ENCODE peak calls at places on chromosomes 6 and 20, in ten cellular contexts. One of them, this sample, is unnamed.

GRCh38 chr6:135258970-135259369 is 77.9 kb downstream of the MYB start:
- DNase-seq in CD8-positive, alpha-beta T cell: no peak
- DNase-seq in fibroblast of mammary gland: no peak
- DNase-seq in T-cell: no peak
- DNase-seq in AG08395: no peak
- DNase-seq in T1000: no peak
- DNase-seq in GM19239: no peak
- DNase-seq in stimulated activated CD4-positive, alpha-beta T cell treated with anti-CD3 and anti-CD28 coated beads, Interleukin-4, amount 100 ng/mL, for 48 hours: no peak
- DNase-seq in COR-L47: no peak
- DNase-seq in H54: no peak
- DNase-seq in this sample: no peak

GRCh38 chr6:81484251-81484650 is 268.2 kb downstream of the TENT5A start:
- DNase-seq in CD8-positive, alpha-beta T cell: no peak
- DNase-seq in fibroblast of mammary gland: no peak
- DNase-seq in T-cell: no peak
- DNase-seq in AG08395: no peak
- DNase-seq in T1000: no peak
- DNase-seq in GM19239: no peak
- DNase-seq in stimulated activated CD4-positive, alpha-beta T cell treated with anti-CD3 and anti-CD28 coated beads, Interleukin-4, amount 100 ng/mL, for 48 hours: no peak
- DNase-seq in COR-L47: no peak
- DNase-seq in H54: no peak
- DNase-seq in this sample: no peak

GRCh38 chr6:4130357-4130987 is 4.9 kb downstream of the ECI2 start:
- DNase-seq in CD8-positive, alpha-beta T cell: no peak
- DNase-seq in fibroblast of mammary gland: no peak
- DNase-seq in T-cell: no peak
- DNase-seq in AG08395: no peak
- DNase-seq in T1000: no peak
- DNase-seq in GM19239: no peak
- DNase-seq in stimulated activated CD4-positive, alpha-beta T cell treated with anti-CD3 and anti-CD28 coated beads, Interleukin-4, amount 100 ng/mL, for 48 hours: no peak
- DNase-seq in COR-L47: no peak
- DNase-seq in H54: no peak
- DNase-seq in this sample: no peak

GRCh38 chr20:50747275-50747674 is 15.9 kb downstream of the PARD6B start:
- DNase-seq in CD8-positive, alpha-beta T cell: no peak
- DNase-seq in fibroblast of mammary gland: no peak
- DNase-seq in T-cell: no peak
- DNase-seq in AG08395: no peak
- DNase-seq in T1000: no peak
- DNase-seq in GM19239: no peak
- DNase-seq in stimulated activated CD4-positive, alpha-beta T cell treated with anti-CD3 and anti-CD28 coated beads, Interleukin-4, amount 100 ng/mL, for 48 hours: no peak
- DNase-seq in COR-L47: no peak
- DNase-seq in H54: no peak
- DNase-seq in this sample: no peak

GRCh38 chr6:135083992-135084915 is 29.6 kb upstream of the HBS1L start:
- DNase-seq in CD8-positive, alpha-beta T cell: no peak
- DNase-seq in fibroblast of mammary gland: no peak
- DNase-seq in T-cell: no peak
- DNase-seq in AG08395: no peak
- DNase-seq in T1000: no peak
- DNase-seq in GM19239: no peak
- DNase-seq in stimulated activated CD4-positive, alpha-beta T cell treated with anti-CD3 and anti-CD28 coated beads, Interleukin-4, amount 100 ng/mL, for 48 hours: no peak
- DNase-seq in COR-L47: no peak
- DNase-seq in H54: no peak
- DNase-seq in this sample: no peak

GRCh38 chr6:132365319-132365907 is 35.9 kb downstream of the MOXD1 start:
- DNase-seq in CD8-positive, alpha-beta T cell: no peak
- DNase-seq in fibroblast of mammary gland: no peak
- DNase-seq in T-cell: no peak
- DNase-seq in AG08395: no peak
- DNase-seq in T1000: no peak
- DNase-seq in GM19239: peak; percentile 17
- DNase-seq in stimulated activated CD4-positive, alpha-beta T cell treated with anti-CD3 and anti-CD28 coated beads, Interleukin-4, amount 100 ng/mL, for 48 hours: no peak
- DNase-seq in COR-L47: no peak
- DNase-seq in H54: no peak
- DNase-seq in this sample: no peak

GRCh38 chr6:149965191-149966020 is 1.7 kb downstream of the ULBP1 start:
- DNase-seq in CD8-positive, alpha-beta T cell: peak; percentile 38
- DNase-seq in fibroblast of mammary gland: peak; percentile 21
- DNase-seq in T-cell: no peak
- DNase-seq in AG08395: peak; percentile 19
- DNase-seq in T1000: no peak
- DNase-seq in GM19239: no peak
- DNase-seq in stimulated activated CD4-positive, alpha-beta T cell treated with anti-CD3 and anti-CD28 coated beads, Interleukin-4, amount 100 ng/mL, for 48 hours: no peak
- DNase-seq in COR-L47: no peak
- DNase-seq in H54: no peak
- DNase-seq in this sample: no peak

GRCh38 chr6:74671558-74672025 is 534.3 kb downstream of the COL12A1 start:
- DNase-seq in CD8-positive, alpha-beta T cell: no peak
- DNase-seq in fibroblast of mammary gland: peak; percentile 96
- DNase-seq in T-cell: no peak
- DNase-seq in AG08395: peak; percentile 78
- DNase-seq in T1000: no peak
- DNase-seq in GM19239: no peak
- DNase-seq in stimulated activated CD4-positive, alpha-beta T cell treated with anti-CD3 and anti-CD28 coated beads, Interleukin-4, amount 100 ng/mL, for 48 hours: no peak
- DNase-seq in COR-L47: no peak
- DNase-seq in H54: no peak
- DNase-seq in this sample: no peak

GRCh38 chr6:139882977-139883728 is 508.7 kb upstream of the CITED2 start:
- DNase-seq in CD8-positive, alpha-beta T cell: no peak
- DNase-seq in fibroblast of mammary gland: peak; percentile 26
- DNase-seq in T-cell: no peak
- DNase-seq in AG08395: no peak
- DNase-seq in T1000: no peak
- DNase-seq in GM19239: no peak
- DNase-seq in stimulated activated CD4-positive, alpha-beta T cell treated with anti-CD3 and anti-CD28 coated beads, Interleukin-4, amount 100 ng/mL, for 48 hours: no peak
- DNase-seq in COR-L47: no peak
- DNase-seq in H54: no peak
- DNase-seq in this sample: no peak

GRCh38 chr6:169112483-169113320 is 140.9 kb downstream of the THBS2 start:
- DNase-seq in CD8-positive, alpha-beta T cell: no peak
- DNase-seq in fibroblast of mammary gland: no peak
- DNase-seq in T-cell: no peak
- DNase-seq in AG08395: no peak
- DNase-seq in T1000: no peak
- DNase-seq in GM19239: no peak
- DNase-seq in stimulated activated CD4-positive, alpha-beta T cell treated with anti-CD3 and anti-CD28 coated beads, Interleukin-4, amount 100 ng/mL, for 48 hours: no peak
- DNase-seq in COR-L47: no peak
- DNase-seq in H54: no peak
- DNase-seq in this sample: no peak

GRCh38 chr6:150006961-150007464 is 18.3 kb downstream of the RAET1L start:
- DNase-seq in CD8-positive, alpha-beta T cell: peak; percentile 55
- DNase-seq in fibroblast of mammary gland: peak; percentile 15
- DNase-seq in T-cell: no peak
- DNase-seq in AG08395: no peak
- DNase-seq in T1000: no peak
- DNase-seq in GM19239: no peak
- DNase-seq in stimulated activated CD4-positive, alpha-beta T cell treated with anti-CD3 and anti-CD28 coated beads, Interleukin-4, amount 100 ng/mL, for 48 hours: peak; percentile 42
- DNase-seq in COR-L47: no peak
- DNase-seq in H54: no peak
- DNase-seq in this sample: no peak

GRCh38 chr20:34012735-34013134 is 19.0 kb downstream of the RALY start:
- DNase-seq in CD8-positive, alpha-beta T cell: no peak
- DNase-seq in fibroblast of mammary gland: no peak
- DNase-seq in T-cell: no peak
- DNase-seq in AG08395: no peak
- DNase-seq in T1000: no peak
- DNase-seq in GM19239: no peak
- DNase-seq in stimulated activated CD4-positive, alpha-beta T cell treated with anti-CD3 and anti-CD28 coated beads, Interleukin-4, amount 100 ng/mL, for 48 hours: no peak
- DNase-seq in COR-L47: no peak
- DNase-seq in H54: no peak
- DNase-seq in this sample: no peak

This sample was measured in uterus.